ENCODE peak calls at places on chromosomes 13 and 19, in four cellular contexts. A is NCI-H82, J is amygdala, X is GM23248. V is an unnamed sample.

GRCh38 chr13:98446234-98446621 is 130.7 kb downstream of the STK24 start:
- DNase-seq in X (no peak), A (no peak), J (no peak), V (no peak)

GRCh38 chr19:5298502-5298901 is 42.1 kb downstream of the PTPRS start:
- DNase-seq in X (no peak), J (no peak), A (no peak), V (no peak)

GRCh38 chr19:38676023-38676877 is 28.8 kb downstream of the ACTN4 start:
- DNase-seq in A (no peak), X (peak), J (no peak), V (no peak)

GRCh38 chr19:45780146-45780447 is 2.2 kb downstream of the DMPK start:
- DNase-seq in A (no peak), X (no peak), J (no peak), V (peak)

GRCh38 chr19:1651061-1651547 is 1.3 kb downstream of the TCF3 start:
- DNase-seq in J (no peak), A (peak), X (peak), V (peak)

GRCh38 chr13:40790232-40790631 is 821 bp downstream of the SLC25A15 start:
- DNase-seq in J (no peak), A (peak), X (no peak), V (no peak)

GRCh38 chr19:19443902-19444693 is 38.6 kb downstream of the GATAD2A start:
- DNase-seq in J (no peak), X (no peak), A (no peak), V (no peak)

GRCh38 chr19:47445527-47445926 is 26.2 kb downstream of the SLC8A2 start:
- DNase-seq in J (no peak), X (no peak), A (peak), V (no peak)

GRCh38 chr19:28705008-28705407 is 507.9 kb downstream of the UQCRFS1 start:
- DNase-seq in A (peak), X (peak), J (no peak), V (no peak)

GRCh38 chr13:75145926-75146325 is 336.0 kb downstream of the TBC1D4 start:
- DNase-seq in J (no peak), A (no peak), X (no peak), V (no peak)

GRCh38 chr13:110630566-110631119 is 15.3 kb downstream of the NAXD start:
- DNase-seq in A (no peak), X (no peak), J (no peak), V (no peak)

GRCh38 chr13:93248627-93249047 is 22.0 kb downstream of the GPC6 start:
- DNase-seq in J (no peak), X (no peak), A (peak), V (peak)

GRCh38 chr19:14181906-14182305 is 24.1 kb downstream of the ADGRL1 start:
- DNase-seq in J (no peak), A (no peak), X (no peak), V (peak)

GRCh38 chr13:29886446-29886845 is 36.0 kb upstream of the UBL3 start:
- DNase-seq in X (no peak), A (no peak), J (no peak), V (no peak)

GRCh38 chr13:22278336-22278929 is 607.6 kb downstream of the FGF9 start:
- DNase-seq in X (peak), J (no peak), A (peak), V (peak)

V was measured in H7.